ENCODE peak calls at places on chromosome 11, in six cellular contexts. F is NB4, L is kidney, N is K562, P is psoas muscle, R is HFF-Myc. X is an unnamed sample.
A peak's percentile ranks its signal among the peaks of the same experiment; 100 is the strongest.

GRCh38 chr11:68313574-68314202 is 1.3 kb downstream of the LRP5 start:
- DNase-seq in L (no peak), F (peak; percentile 74), P (no peak), N (peak; percentile 27), R (peak; percentile 26), X (no peak)

GRCh38 chr11:67640021-67640757 is 626 bp upstream of the TBX10 start:
- DNase-seq in F (peak; percentile 78), L (peak; percentile 82), P (peak; percentile 65), N (peak; percentile 76), R (no peak), X (no peak)

GRCh38 chr11:75350743-75351540 is 519 bp downstream of the ARRB1 start:
- DNase-seq in R (no peak), F (peak; percentile 80), P (peak; percentile 59), N (peak; percentile 62), L (peak; percentile 88), X (peak; percentile 82)

GRCh38 chr11:116851631-116852030 is 14.2 kb upstream of the APOA1 start:
- DNase-seq in P (no peak), R (no peak), N (no peak), F (peak; percentile 98), L (no peak), X (no peak)

GRCh38 chr11:118903204-118904015 is 19.7 kb downstream of the CXCR5 start:
- DNase-seq in P (no peak), R (no peak), L (peak; percentile 66), N (no peak), F (no peak), X (no peak)

GRCh38 chr11:36088234-36088975 is 144.5 kb downstream of the LDLRAD3 start:
- DNase-seq in P (no peak), F (no peak), N (no peak), L (no peak), R (no peak), X (no peak)

GRCh38 chr11:46719048-46719542 is at the start of gene F2:
- DNase-seq in L (no peak), P (no peak), R (no peak), N (no peak), F (no peak), X (no peak)

GRCh38 chr11:118374729-118375128 is 15.3 kb downstream of the UBE4A start:
- DNase-seq in R (no peak), L (no peak), F (no peak), P (no peak), N (no peak), X (no peak)

GRCh38 chr11:72231396-72232259 is 7.1 kb downstream of the INPPL1 start:
- DNase-seq in R (no peak), P (no peak), F (no peak), N (no peak), L (no peak), X (no peak)

GRCh38 chr11:70032470-70032795 is 45.7 kb upstream of the ANO1 start:
- DNase-seq in P (no peak), F (no peak), L (no peak), N (no peak), R (no peak), X (no peak)

GRCh38 chr11:16280256-16280682 is 76.1 kb downstream of the SOX6 start:
- DNase-seq in N (peak; percentile 48), F (no peak), P (peak; percentile 14), R (no peak), L (no peak), X (no peak)

GRCh38 chr11:12671378-12671777 is 2.8 kb upstream of the TEAD1 start:
- DNase-seq in F (no peak), R (no peak), L (no peak), P (no peak), N (no peak), X (no peak)

GRCh38 chr11:16960250-16960649 is 54.0 kb downstream of the PLEKHA7 start:
- DNase-seq in P (no peak), N (no peak), F (no peak), L (no peak), R (no peak), X (no peak)

GRCh38 chr11:64759722-64760719 is at the start of gene PYGM:
- DNase-seq in P (peak; percentile 87), R (no peak), N (peak; percentile 44), L (peak; percentile 96), F (peak; percentile 73), X (peak; percentile 87)

GRCh38 chr11:71251159-71251721 is 1.1 kb downstream of the SHANK2 start:
- DNase-seq in L (peak; percentile 85), F (no peak), N (no peak), P (no peak), R (no peak), X (no peak)

GRCh38 chr11:61652135-61652534 is 28.1 kb upstream of the DAGLA start:
- DNase-seq in R (no peak), P (no peak), L (no peak), F (no peak), N (no peak), X (no peak)

GRCh38 chr11:8370812-8371515 is 107.3 kb upstream of the LMO1 start:
- DNase-seq in R (no peak), P (no peak), F (no peak), N (no peak), L (no peak), X (no peak)

GRCh38 chr11:35614949-35615569 is 3.2 kb upstream of the FJX1 start:
- DNase-seq in N (no peak), P (no peak), L (no peak), R (no peak), F (no peak), X (no peak)

GRCh38 chr11:66471142-66471541 is 4.4 kb downstream of the PELI3 start:
- DNase-seq in N (no peak), P (no peak), F (no peak), L (peak; percentile 70), R (no peak), X (no peak)

GRCh38 chr11:118084247-118084646 is 2.5 kb downstream of the SMIM35 start:
- DNase-seq in P (no peak), N (no peak), F (peak; percentile 95), R (no peak), L (no peak), X (no peak)

GRCh38 chr11:123218451-123218850 is 23.4 kb upstream of the CLMP start:
- DNase-seq in F (no peak), L (no peak), R (no peak), P (no peak), N (no peak), X (no peak)

GRCh38 chr11:61586792-61587430 is 6.0 kb upstream of the SYT7 start:
- DNase-seq in R (no peak), F (peak; percentile 81), L (no peak), P (no peak), N (no peak), X (no peak)

DNA sequence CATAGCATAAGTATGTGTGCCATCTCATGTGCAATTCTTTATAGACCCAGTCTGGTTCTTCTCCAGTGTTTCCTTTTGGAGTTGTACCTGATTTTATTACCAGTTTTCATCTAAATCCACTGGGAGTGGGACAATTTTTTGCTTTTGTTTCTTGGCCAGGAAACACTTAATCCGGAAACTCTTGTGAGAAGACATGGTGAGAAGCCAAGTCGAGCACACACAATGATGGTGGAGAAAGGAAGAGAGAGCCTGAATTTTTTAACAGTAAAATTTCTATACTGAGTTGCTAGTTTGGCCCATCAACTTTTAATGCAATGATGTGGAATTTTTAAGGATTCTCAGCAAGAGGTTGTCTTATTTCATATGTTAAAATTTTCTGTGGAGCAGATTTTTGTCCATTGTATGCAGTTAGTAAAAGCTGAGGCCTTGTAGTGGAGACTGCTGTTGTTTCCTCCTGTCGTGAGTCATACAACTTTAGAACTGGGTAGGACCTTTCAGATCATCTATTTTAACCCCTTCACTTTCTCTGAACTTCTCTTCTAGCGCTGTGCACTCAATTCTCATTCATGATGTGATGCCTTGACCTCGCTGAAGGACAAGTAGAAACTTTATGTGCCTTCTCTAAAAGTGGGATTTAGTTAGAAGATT is 17.1 kb downstream of the FAR1 start:
- DNase-seq in N (no peak), R (no peak), L (no peak), F (no peak), P (no peak), X (no peak)
- H3K4me3 ChIP-seq in N (no peak overlapping the region), R (no peak overlapping the region), L (no peak overlapping the region), F (no peak overlapping the region), P (no peak overlapping the region), X (no peak overlapping the region)

DNA sequence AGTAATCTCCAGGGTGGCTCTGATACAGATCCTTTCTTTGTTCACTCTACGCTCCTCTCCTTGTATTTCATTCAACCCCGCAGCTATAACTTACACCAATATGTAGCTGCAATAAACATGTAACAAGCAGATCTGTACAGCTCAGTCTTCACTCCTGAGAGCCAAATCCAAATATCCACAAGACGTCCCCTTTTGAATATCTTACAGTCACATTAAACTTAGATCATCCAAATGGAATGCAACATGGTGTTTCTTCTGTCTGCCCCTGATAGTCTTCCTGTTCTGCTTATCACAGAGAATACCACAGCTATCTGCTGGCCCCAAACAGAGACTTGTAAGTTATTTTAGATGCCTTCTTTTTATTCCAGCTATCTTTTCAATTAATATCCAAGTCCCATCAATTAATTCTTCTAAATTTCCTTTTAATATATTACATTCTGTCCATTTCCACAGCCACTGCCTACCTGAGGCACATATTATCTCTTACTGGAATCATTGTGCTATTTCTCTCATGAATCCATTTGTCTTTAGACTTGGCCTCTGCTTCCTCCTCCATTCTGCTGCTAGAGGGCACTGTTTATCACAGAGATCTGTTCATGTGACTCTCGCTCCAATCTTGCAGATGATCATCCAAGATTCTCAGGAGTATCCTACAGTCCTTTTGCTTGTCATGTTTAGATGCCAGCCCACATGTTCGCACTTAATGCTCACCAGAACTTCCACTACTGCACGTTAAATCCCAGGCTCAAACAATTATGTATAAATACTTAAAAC is 908.6 kb downstream of the NTM start:
- DNase-seq in F (peak; percentile 37), R (peak; percentile 2), P (no peak), L (no peak), N (no peak), X (no peak)
- TF ChIP-seq CTCF in F (peak; percentile 62), R (peak; percentile 47), P (peak; percentile 20), L (peak; percentile 32), N (no peak), X (no peak)

DNA sequence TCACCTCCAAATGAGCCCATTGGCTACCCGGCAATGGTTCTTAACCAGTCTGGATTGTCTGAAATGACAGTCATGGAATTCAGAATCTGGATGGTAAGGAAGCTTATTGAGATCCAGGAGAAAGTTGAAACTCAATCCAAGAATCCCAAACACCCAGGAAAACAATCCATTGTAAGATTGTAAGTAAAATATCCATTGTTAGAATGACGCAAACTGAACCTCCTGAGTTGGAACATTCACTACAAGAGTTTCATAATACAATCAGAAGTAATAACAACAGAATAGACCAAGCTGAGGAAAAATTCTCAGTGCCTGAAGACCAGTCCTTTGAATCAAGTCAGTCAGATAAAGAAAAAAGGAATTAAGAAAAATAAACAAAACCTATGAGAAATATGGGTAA is 22.1 kb downstream of the OR8G5 start:
- DNase-seq in P (no peak), R (no peak), N (no peak), L (no peak), F (no peak), X (no peak)
- H3K4me3 ChIP-seq in P (no peak overlapping the region), R (no peak overlapping the region), N (no peak overlapping the region), L (no peak overlapping the region), F (no peak overlapping the region), X (no peak overlapping the region)

GRCh38 chr11:100442017-100442416 is 245.1 kb upstream of the ARHGAP42 start:
- DNase-seq in P (no peak), L (no peak), N (no peak), F (peak; percentile 22), R (no peak), X (no peak)
- TF ChIP-seq CTCF in P (no peak), L (no peak), N (no peak), F (no peak), R (no peak), X (no peak)

GRCh38 chr11:10492084-10492483 is 37.0 kb downstream of the AMPD3 start:
- DNase-seq in N (no peak), L (no peak), P (no peak), F (no peak), R (no peak), X (no peak)
- H3K4me3 ChIP-seq in N (no peak overlapping the region), L (no peak overlapping the region), P (no peak overlapping the region), F (no peak overlapping the region), R (no peak overlapping the region), X (no peak overlapping the region)